ENCODE peak calls at places on chromosomes 5 and 9, in six cellular contexts. Q is K562, H is HepG2, X is H1, S is SK-N-SH, F is GM12878. A is an unnamed sample.

GRCh38 chr9:135514342-135515082 is 6.7 kb upstream of the LCN1 start:
- DNase-seq in Q (no peak), H (no peak), X (no peak), S (no peak), F (no peak), A (no peak)

GRCh38 chr5:33905381-33905780 is 13.6 kb upstream of the ADAMTS12 start:
- DNase-seq in Q (no peak), H (no peak), X (no peak), S (no peak), F (no peak), A (no peak)

GRCh38 chr9:81823672-81824554 is 104.3 kb upstream of the SPATA31D4 start:
- DNase-seq in Q (no peak), H (no peak), X (no peak), S (no peak), F (no peak), A (no peak)

GRCh38 chr5:127695336-127695735 is 7.9 kb upstream of the CCDC192 start:
- DNase-seq in Q (no peak), H (no peak), X (no peak), S (no peak), F (no peak), A (no peak)

GRCh38 chr9:2657427-2657826 is 35.8 kb downstream of the VLDLR start:
- DNase-seq in Q (no peak), H (no peak), X (no peak), S (no peak), F (no peak), A (peak)

GRCh38 chr5:37111426-37112382 is 137.5 kb downstream of the CPLANE1 start:
- DNase-seq in Q (no peak), H (no peak), X (no peak), S (no peak), F (peak), A (peak)

GRCh38 chr5:150625164-150625535 is 15.3 kb upstream of the SYNPO start:
- DNase-seq in Q (no peak), H (no peak), X (no peak), S (no peak), F (no peak), A (no peak)

GRCh38 chr9:116090030-116090770 is 63.4 kb upstream of the PAPPA start:
- DNase-seq in Q (no peak), H (no peak), X (no peak), S (no peak), F (no peak), A (no peak)

GRCh38 chr5:60260658-60261057 is 367.1 kb upstream of the PDE4D start:
- DNase-seq in Q (no peak), H (no peak), X (no peak), S (no peak), F (no peak), A (no peak)

GRCh38 chr5:124655211-124655880 is 91.1 kb downstream of the ZNF608 start:
- DNase-seq in Q (no peak), H (no peak), X (no peak), S (no peak), F (no peak), A (no peak)

GRCh38 chr5:39270172-39270848 is 50.9 kb upstream of the FYB1 start:
- DNase-seq in Q (no peak), H (no peak), X (no peak), S (no peak), F (peak), A (peak)

GRCh38 chr9:137339045-137339444 is 37.0 kb upstream of the NRARP start:
- DNase-seq in Q (no peak), H (no peak), X (no peak), S (no peak), F (no peak), A (no peak)

GRCh38 chr9:79346350-79347020 is 225.3 kb upstream of the TLE4 start:
- DNase-seq in Q (no peak), H (no peak), X (no peak), S (no peak), F (no peak), A (no peak)

GRCh38 chr5:43711496-43711895 is 108.5 kb downstream of the NNT start:
- DNase-seq in Q (no peak), H (peak), X (no peak), S (no peak), F (no peak), A (no peak)

GRCh38 chr5:170112876-170113516 is 7.3 kb downstream of the FOXI1 start:
- DNase-seq in Q (no peak), H (no peak), X (peak), S (no peak), F (no peak), A (no peak)

GRCh38 chr5:175652741-175653663 is 4.9 kb upstream of the HRH2 start:
- DNase-seq in Q (no peak), H (no peak), X (no peak), S (no peak), F (no peak), A (no peak)

GRCh38 chr5:72268753-72269410 is 51.2 kb downstream of the MRPS27 start:
- DNase-seq in Q (peak), H (peak), X (peak), S (peak), F (no peak), A (peak)

GRCh38 chr9:70933318-70933717 is 188.1 kb downstream of the TRPM3 start:
- DNase-seq in Q (no peak), H (no peak), X (no peak), S (no peak), F (no peak), A (no peak)

GRCh38 chr5:141992349-141992963 is 20.4 kb downstream of the GNPDA1 start:
- DNase-seq in Q (peak), H (peak), X (peak), S (peak), F (no peak), A (no peak)
- TF ChIP-seq GABPA in Q (no peak), H (no peak), X (no peak), S (no peak), F (no peak), A (no peak)

GRCh38 chr9:94900222-94901018 is 173.9 kb downstream of the AOPEP start:
- DNase-seq in Q (no peak), H (no peak), X (peak), S (no peak), F (no peak), A (no peak)
- TF ChIP-seq GABPA in Q (no peak), H (no peak), X (no peak), S (peak), F (no peak), A (no peak)

GRCh38 chr5:115577329-115577728 is 24.9 kb downstream of the TICAM2 start:
- DNase-seq in Q (no peak), H (no peak), X (no peak), S (no peak), F (no peak), A (no peak)
- TF ChIP-seq GABPA in Q (no peak), H (no peak), X (no peak), S (no peak), F (no peak), A (no peak)

GRCh38 chr9:98365227-98365669 is 109.8 kb upstream of the TBC1D2 start:
- DNase-seq in Q (peak), H (peak), X (no peak), S (no peak), F (no peak), A (peak)
- TF ChIP-seq GABPA in Q (no peak), H (no peak), X (no peak), S (no peak), F (no peak), A (no peak)

DNA sequence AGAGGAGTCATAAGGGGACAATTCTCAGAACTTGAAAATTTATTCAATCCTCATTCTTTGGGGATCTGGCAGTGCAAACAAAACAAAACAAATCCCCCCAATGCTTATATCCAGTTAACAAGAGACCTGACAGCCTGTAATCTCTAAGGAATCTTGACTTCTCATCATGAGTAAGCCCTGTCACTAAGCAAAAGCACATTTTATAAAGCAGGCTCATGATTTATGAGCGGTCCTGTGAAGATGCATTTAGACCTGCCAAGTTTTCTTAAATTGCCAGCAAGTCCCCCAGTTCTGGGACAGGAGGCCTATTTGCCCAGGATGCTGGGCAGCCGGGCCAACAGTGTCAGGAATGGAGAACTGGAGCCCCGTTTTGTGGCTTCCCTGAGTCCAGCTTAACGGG is 513.9 kb downstream of the CTNND2 start:
- DNase-seq in Q (no peak), H (no peak), X (no peak), S (no peak), F (no peak), A (no peak)
- TF ChIP-seq GABPA in Q (no peak), H (no peak), X (no peak), S (no peak), F (no peak), A (no peak)

GRCh38 chr9:77454668-77455067 is 193.5 kb downstream of the GNA14 start:
- DNase-seq in Q (no peak), H (no peak), X (no peak), S (no peak), F (no peak), A (no peak)

GRCh38 chr9:77456829-77457437 is 191.2 kb downstream of the GNA14 start:
- DNase-seq in Q (peak), H (peak), X (peak), S (peak), F (no peak), A (peak)

GRCh38 chr9:77457916-77458592 is 190.1 kb downstream of the GNA14 start:
- DNase-seq in Q (peak), H (peak), X (peak), S (peak), F (no peak), A (peak)

GRCh38 chr9:77453857-77454647 is 194.1 kb downstream of the GNA14 start:
- DNase-seq in Q (no peak), H (no peak), X (no peak), S (no peak), F (no peak), A (peak)

GRCh38 chr9:77455312-77455927 is 192.7 kb downstream of the GNA14 start:
- DNase-seq in Q (peak), H (peak), X (peak), S (no peak), F (no peak), A (peak)
- TF ChIP-seq GABPA in Q (no peak), H (no peak), X (no peak), S (no peak), F (no peak), A (no peak)

GRCh38 chr5:140342287-140342686 is 4.1 kb downstream of the HBEGF start:
- DNase-seq in Q (no peak), H (no peak), X (no peak), S (no peak), F (peak), A (peak)
- TF ChIP-seq GABPA in Q (peak), H (no peak), X (no peak), S (no peak), F (peak), A (peak)

A was measured in HL-60.